ENCODE peak calls at places on chromosomes 1 and 21, in four cellular contexts. K, E, Z and I are unnamed samples.

GRCh38 chr21:45267390-45267760 is 20.3 kb downstream of the POFUT2 start:
- DNase-seq in K (no peak), E (no peak), Z (no peak), I (no peak)

GRCh38 chr1:156281281-156282142 is 1.1 kb downstream of the SMG5 start:
- DNase-seq in K (peak; percentile 68), E (peak; percentile 34), Z (no peak), I (peak; percentile 81)

GRCh38 chr1:13543927-13544556 is 30.2 kb upstream of the LRRC38 start:
- DNase-seq in K (no peak), E (no peak), Z (peak; percentile 11), I (no peak)

GRCh38 chr21:36700295-36700960 is 1.5 kb downstream of the SIM2 start:
- DNase-seq in K (no peak), E (no peak), Z (no peak), I (no peak)

GRCh38 chr1:3106216-3106615 is 37.2 kb downstream of the PRDM16 start:
- DNase-seq in K (no peak), E (no peak), Z (no peak), I (no peak)

GRCh38 chr1:88695781-88696180 is 11.7 kb downstream of the PKN2 start:
- DNase-seq in K (peak; percentile 19), E (no peak), Z (no peak), I (no peak)

GRCh38 chr1:169517544-169518186 is 31.9 kb upstream of the SLC19A2 start:
- DNase-seq in K (no peak), E (no peak), Z (peak; percentile 29), I (no peak)

GRCh38 chr1:220733090-220733569 is 15.0 kb upstream of the MTARC2 start:
- DNase-seq in K (peak; percentile 91), E (peak; percentile 71), Z (peak; percentile 89), I (peak; percentile 87)

GRCh38 chr1:223142795-223143759 is at the start of gene TLR5:
- DNase-seq in K (peak; percentile 69), E (peak; percentile 53), Z (peak; percentile 54), I (peak; percentile 58)

GRCh38 chr1:190478193-190479007 is 736 bp upstream of the BRINP3 start:
- DNase-seq in K (peak; percentile 29), E (peak; percentile 11), Z (no peak), I (no peak)

GRCh38 chr1:170836146-170836545 is 99.2 kb upstream of the MROH9 start:
- DNase-seq in K (peak; percentile 30), E (no peak), Z (peak; percentile 21), I (peak; percentile 53)

GRCh38 chr1:204407314-204407971 is 4.2 kb downstream of the PPP1R15B start:
- DNase-seq in K (no peak), E (no peak), Z (no peak), I (no peak)

GRCh38 chr1:153245466-153245865 is 14.0 kb upstream of the LORICRIN start:
- DNase-seq in K (no peak), E (no peak), Z (no peak), I (no peak)

GRCh38 chr21:45888361-45889009 is 93.1 kb upstream of the COL6A1 start:
- DNase-seq in K (no peak), E (no peak), Z (no peak), I (no peak)

GRCh38 chr1:113981962-113982931 is 3.0 kb downstream of the OLFML3 start:
- DNase-seq in K (peak; percentile 82), E (peak; percentile 63), Z (peak; percentile 95), I (peak; percentile 87)